ENCODE peak calls at places on chromosomes 7 and 10, in seven cellular contexts. One of them, this sample, is unnamed. For H3K4me1, the result is how much of the 10 kb centered on the place peaks cover.

GRCh38 chr7:75969704-75970498 is 24.5 kb downstream of the TMEM120A start:
- DNase-seq in suprapubic skin: no peak
- DNase-seq in left ventricle myocardium inferior: no peak
- DNase-seq in HCT116: no peak
- DNase-seq in uterus: no peak
- DNase-seq in BE2C: no peak
- DNase-seq in heart left ventricle: no peak
- DNase-seq in this sample: peak

GRCh38 chr10:23461557-23461956 is 22.7 kb downstream of the OTUD1 start:
- DNase-seq in suprapubic skin: no peak
- DNase-seq in left ventricle myocardium inferior: no peak
- DNase-seq in HCT116: no peak
- DNase-seq in uterus: no peak
- DNase-seq in BE2C: no peak
- DNase-seq in heart left ventricle: no peak
- DNase-seq in this sample: no peak

GRCh38 chr10:112896273-112896672 is 53.8 kb upstream of the TCF7L2 start:
- DNase-seq in suprapubic skin: no peak
- DNase-seq in left ventricle myocardium inferior: no peak
- DNase-seq in HCT116: no peak
- DNase-seq in uterus: no peak
- DNase-seq in BE2C: no peak
- DNase-seq in heart left ventricle: no peak
- DNase-seq in this sample: no peak

GRCh38 chr10:72694476-72695369 is 2.8 kb downstream of the MCU start:
- DNase-seq in suprapubic skin: no peak
- DNase-seq in left ventricle myocardium inferior: no peak
- DNase-seq in HCT116: no peak
- DNase-seq in uterus: no peak
- DNase-seq in BE2C: peak
- DNase-seq in heart left ventricle: peak
- DNase-seq in this sample: no peak

GRCh38 chr7:127525866-127526456 is 59.4 kb downstream of the GCC1 start:
- DNase-seq in suprapubic skin: no peak
- DNase-seq in left ventricle myocardium inferior: no peak
- DNase-seq in HCT116: no peak
- DNase-seq in uterus: no peak
- DNase-seq in BE2C: no peak
- DNase-seq in heart left ventricle: no peak
- DNase-seq in this sample: no peak

GRCh38 chr10:103281753-103282152 is 4.8 kb downstream of the INA start:
- DNase-seq in suprapubic skin: no peak
- DNase-seq in left ventricle myocardium inferior: no peak
- DNase-seq in HCT116: no peak
- DNase-seq in uterus: no peak
- DNase-seq in BE2C: peak
- DNase-seq in heart left ventricle: no peak
- DNase-seq in this sample: no peak

GRCh38 chr10:69652857-69653199 is 22.8 kb downstream of the FAM241B start:
- DNase-seq in suprapubic skin: no peak
- DNase-seq in left ventricle myocardium inferior: no peak
- DNase-seq in HCT116: no peak
- DNase-seq in uterus: no peak
- DNase-seq in BE2C: no peak
- DNase-seq in heart left ventricle: no peak
- DNase-seq in this sample: peak

GRCh38 chr7:90312745-90313144 is 8.4 kb downstream of the FAM237B start:
- DNase-seq in suprapubic skin: no peak
- DNase-seq in left ventricle myocardium inferior: no peak
- DNase-seq in HCT116: no peak
- DNase-seq in uterus: no peak
- DNase-seq in BE2C: no peak
- DNase-seq in heart left ventricle: no peak
- DNase-seq in this sample: no peak

GRCh38 chr10:114541081-114541833 is 116.8 kb downstream of the ABLIM1 start:
- DNase-seq in suprapubic skin: peak
- DNase-seq in left ventricle myocardium inferior: peak
- DNase-seq in HCT116: no peak
- DNase-seq in uterus: peak
- DNase-seq in BE2C: no peak
- DNase-seq in heart left ventricle: peak
- DNase-seq in this sample: peak

GRCh38 chr10:1462032-1462431 is 275.3 kb downstream of the ADARB2 start:
- DNase-seq in suprapubic skin: no peak
- DNase-seq in left ventricle myocardium inferior: no peak
- DNase-seq in HCT116: no peak
- DNase-seq in uterus: no peak
- DNase-seq in BE2C: no peak
- DNase-seq in heart left ventricle: no peak
- DNase-seq in this sample: no peak

GRCh38 chr10:119211625-119212441 is 4.5 kb downstream of the GRK5 start:
- DNase-seq in suprapubic skin: no peak
- DNase-seq in left ventricle myocardium inferior: no peak
- DNase-seq in HCT116: no peak
- DNase-seq in uterus: no peak
- DNase-seq in BE2C: no peak
- DNase-seq in heart left ventricle: no peak
- DNase-seq in this sample: no peak

GRCh38 chr7:131522325-131522920 is 34.0 kb downstream of the PODXL start:
- DNase-seq in suprapubic skin: peak
- DNase-seq in left ventricle myocardium inferior: no peak
- DNase-seq in HCT116: no peak
- DNase-seq in uterus: no peak
- DNase-seq in BE2C: no peak
- DNase-seq in heart left ventricle: no peak
- DNase-seq in this sample: no peak

GRCh38 chr10:122112021-122112616 is 123.2 kb downstream of the TACC2 start:
- DNase-seq in suprapubic skin: no peak
- DNase-seq in left ventricle myocardium inferior: no peak
- DNase-seq in HCT116: peak
- DNase-seq in uterus: no peak
- DNase-seq in BE2C: no peak
- DNase-seq in heart left ventricle: no peak
- DNase-seq in this sample: no peak

GRCh38 chr10:89476676-89477075 is 58.7 kb downstream of the SLC16A12 start:
- DNase-seq in suprapubic skin: no peak
- DNase-seq in left ventricle myocardium inferior: no peak
- DNase-seq in HCT116: no peak
- DNase-seq in uterus: no peak
- DNase-seq in BE2C: no peak
- DNase-seq in heart left ventricle: no peak
- DNase-seq in this sample: no peak

GRCh38 chr10:101287922-101288638 is 58.8 kb upstream of the LBX1 start:
- DNase-seq in suprapubic skin: no peak
- DNase-seq in left ventricle myocardium inferior: no peak
- DNase-seq in HCT116: peak
- DNase-seq in uterus: no peak
- DNase-seq in BE2C: peak
- DNase-seq in heart left ventricle: no peak
- DNase-seq in this sample: no peak
- TF ChIP-seq CTCF in suprapubic skin: no peak
- TF ChIP-seq CTCF in left ventricle myocardium inferior: peak
- TF ChIP-seq CTCF in HCT116: peak
- TF ChIP-seq CTCF in uterus: no peak
- TF ChIP-seq CTCF in BE2C: peak
- TF ChIP-seq CTCF in heart left ventricle: no peak
- TF ChIP-seq CTCF in this sample: peak

GRCh38 chr10:101222683-101223273 is 6.5 kb downstream of the LBX1 start:
- DNase-seq in suprapubic skin: no peak
- DNase-seq in left ventricle myocardium inferior: no peak
- DNase-seq in HCT116: no peak
- DNase-seq in uterus: no peak
- DNase-seq in BE2C: no peak
- DNase-seq in heart left ventricle: no peak
- DNase-seq in this sample: no peak
- H3K4me3 ChIP-seq in suprapubic skin: peak
- H3K4me3 ChIP-seq in left ventricle myocardium inferior: peak
- H3K4me3 ChIP-seq in HCT116: no peak
- H3K4me3 ChIP-seq in uterus: peak
- H3K4me3 ChIP-seq in BE2C: peak
- H3K4me3 ChIP-seq in heart left ventricle: peak
- H3K4me3 ChIP-seq in this sample: peak

GRCh38 chr10:96764345-96764744 is 44.0 kb upstream of the PIK3AP1 start:
- DNase-seq in suprapubic skin: no peak
- DNase-seq in left ventricle myocardium inferior: no peak
- DNase-seq in HCT116: no peak
- DNase-seq in uterus: no peak
- DNase-seq in BE2C: no peak
- DNase-seq in heart left ventricle: no peak
- DNase-seq in this sample: no peak
- H3K4me1 ChIP-seq in suprapubic skin: under half
- H3K4me1 ChIP-seq in left ventricle myocardium inferior: under half
- H3K4me1 ChIP-seq in HCT116: under half
- H3K4me1 ChIP-seq in uterus: under half
- H3K4me1 ChIP-seq in BE2C: under half
- H3K4me1 ChIP-seq in heart left ventricle: under half
- H3K4me1 ChIP-seq in this sample: under half

GRCh38 chr10:125698599-125698998 is 15.6 kb upstream of the TEX36 start:
- DNase-seq in suprapubic skin: no peak
- DNase-seq in left ventricle myocardium inferior: no peak
- DNase-seq in HCT116: no peak
- DNase-seq in uterus: no peak
- DNase-seq in BE2C: peak
- DNase-seq in heart left ventricle: no peak
- DNase-seq in this sample: no peak
- TF ChIP-seq CTCF in suprapubic skin: no peak
- TF ChIP-seq CTCF in left ventricle myocardium inferior: no peak
- TF ChIP-seq CTCF in HCT116: no peak
- TF ChIP-seq CTCF in uterus: no peak
- TF ChIP-seq CTCF in BE2C: no peak
- TF ChIP-seq CTCF in heart left ventricle: no peak
- TF ChIP-seq CTCF in this sample: no peak

GRCh38 chr7:29147821-29148220 is 1.5 kb upstream of the CPVL start:
- DNase-seq in suprapubic skin: no peak
- DNase-seq in left ventricle myocardium inferior: peak
- DNase-seq in HCT116: no peak
- DNase-seq in uterus: no peak
- DNase-seq in BE2C: no peak
- DNase-seq in heart left ventricle: peak
- DNase-seq in this sample: no peak

GRCh38 chr7:29146082-29146706 is at the start of gene CPVL:
- DNase-seq in suprapubic skin: peak
- DNase-seq in left ventricle myocardium inferior: peak
- DNase-seq in HCT116: peak
- DNase-seq in uterus: peak
- DNase-seq in BE2C: peak
- DNase-seq in heart left ventricle: peak
- DNase-seq in this sample: peak

GRCh38 chr7:29143698-29144203 is 2.6 kb downstream of the CPVL start:
- DNase-seq in suprapubic skin: no peak
- DNase-seq in left ventricle myocardium inferior: no peak
- DNase-seq in HCT116: no peak
- DNase-seq in uterus: no peak
- DNase-seq in BE2C: no peak
- DNase-seq in heart left ventricle: no peak
- DNase-seq in this sample: no peak

GRCh38 chr7:29145553-29146081 is 720 bp downstream of the CPVL start:
- DNase-seq in suprapubic skin: no peak
- DNase-seq in left ventricle myocardium inferior: no peak
- DNase-seq in HCT116: no peak
- DNase-seq in uterus: no peak
- DNase-seq in BE2C: no peak
- DNase-seq in heart left ventricle: no peak
- DNase-seq in this sample: no peak

GRCh38 chr7:29146888-29147609 is 712 bp upstream of the CPVL start:
- DNase-seq in suprapubic skin: no peak
- DNase-seq in left ventricle myocardium inferior: peak
- DNase-seq in HCT116: peak
- DNase-seq in uterus: peak
- DNase-seq in BE2C: no peak
- DNase-seq in heart left ventricle: peak
- DNase-seq in this sample: peak
- H3K4me3 ChIP-seq in suprapubic skin: peak
- H3K4me3 ChIP-seq in left ventricle myocardium inferior: peak
- H3K4me3 ChIP-seq in HCT116: peak
- H3K4me3 ChIP-seq in uterus: peak
- H3K4me3 ChIP-seq in BE2C: peak
- H3K4me3 ChIP-seq in heart left ventricle: peak
- H3K4me3 ChIP-seq in this sample: peak

GRCh38 chr10:27601937-27602538 is 97.9 kb downstream of the RAB18 start:
- DNase-seq in suprapubic skin: no peak
- DNase-seq in left ventricle myocardium inferior: no peak
- DNase-seq in HCT116: no peak
- DNase-seq in uterus: no peak
- DNase-seq in BE2C: no peak
- DNase-seq in heart left ventricle: no peak
- DNase-seq in this sample: no peak
- H3K4me1 ChIP-seq in suprapubic skin: under half
- H3K4me1 ChIP-seq in left ventricle myocardium inferior: under half
- H3K4me1 ChIP-seq in HCT116: under half
- H3K4me1 ChIP-seq in uterus: under half
- H3K4me1 ChIP-seq in BE2C: under half
- H3K4me1 ChIP-seq in heart left ventricle: under half
- H3K4me1 ChIP-seq in this sample: under half

GRCh38 chr7:142379445-142379844 is 121.6 kb upstream of the PRSS58 start:
- DNase-seq in suprapubic skin: no peak
- DNase-seq in left ventricle myocardium inferior: no peak
- DNase-seq in HCT116: no peak
- DNase-seq in uterus: no peak
- DNase-seq in BE2C: no peak
- DNase-seq in heart left ventricle: no peak
- DNase-seq in this sample: no peak

GRCh38 chr7:142372727-142373126 is 114.9 kb upstream of the PRSS58 start:
- DNase-seq in suprapubic skin: no peak
- DNase-seq in left ventricle myocardium inferior: no peak
- DNase-seq in HCT116: no peak
- DNase-seq in uterus: no peak
- DNase-seq in BE2C: no peak
- DNase-seq in heart left ventricle: no peak
- DNase-seq in this sample: no peak

GRCh38 chr7:142377567-142377966 is 119.7 kb upstream of the PRSS58 start:
- DNase-seq in suprapubic skin: no peak
- DNase-seq in left ventricle myocardium inferior: no peak
- DNase-seq in HCT116: no peak
- DNase-seq in uterus: no peak
- DNase-seq in BE2C: no peak
- DNase-seq in heart left ventricle: no peak
- DNase-seq in this sample: no peak

GRCh38 chr7:142376356-142376997 is 118.6 kb upstream of the PRSS58 start:
- DNase-seq in suprapubic skin: no peak
- DNase-seq in left ventricle myocardium inferior: no peak
- DNase-seq in HCT116: no peak
- DNase-seq in uterus: no peak
- DNase-seq in BE2C: no peak
- DNase-seq in heart left ventricle: no peak
- DNase-seq in this sample: no peak

GRCh38 chr7:142375710-142376313 is 118.0 kb upstream of the PRSS58 start:
- DNase-seq in suprapubic skin: no peak
- DNase-seq in left ventricle myocardium inferior: no peak
- DNase-seq in HCT116: peak
- DNase-seq in uterus: no peak
- DNase-seq in BE2C: no peak
- DNase-seq in heart left ventricle: no peak
- DNase-seq in this sample: peak
- TF ChIP-seq CTCF in suprapubic skin: peak
- TF ChIP-seq CTCF in left ventricle myocardium inferior: no peak
- TF ChIP-seq CTCF in HCT116: peak
- TF ChIP-seq CTCF in uterus: no peak
- TF ChIP-seq CTCF in BE2C: peak
- TF ChIP-seq CTCF in heart left ventricle: no peak
- TF ChIP-seq CTCF in this sample: peak

This sample was measured in psoas muscle.